ENCODE peak calls at places on chromosomes 6 and 20, in eight cellular contexts. P is bronchial epithelial cell; D is germinal center; C is erythroblast; Q is right lobe of liver; K is SW 1271; B is stimulated activated CD8-positive, alpha-beta memory T cell treated with anti-CD3 and anti-CD28 coated beads, Interleukin-15, amount 100 ng/mL, for 4 hours; L is NCI-H2081. G is an unnamed sample.

GRCh38 chr6:148307400-148307799 is 35.2 kb upstream of the SASH1 start:
- DNase-seq in Q (no peak), D (no peak), L (peak), C (no peak), K (no peak), B (no peak), P (peak), G (no peak)

GRCh38 chr20:4563534-4563933 is 158.2 kb upstream of the PRND start:
- DNase-seq in P (peak), K (no peak), D (no peak), Q (no peak), C (peak), B (no peak), L (no peak), G (peak)

GRCh38 chr6:151414641-151415260 is 23.4 kb upstream of the ZBTB2 start:
- DNase-seq in K (no peak), B (no peak), P (no peak), Q (no peak), C (no peak), L (no peak), D (no peak), G (no peak)

GRCh38 chr6:168197636-168198301 is 118.8 kb upstream of the FRMD1 start:
- DNase-seq in P (no peak), D (no peak), B (no peak), C (no peak), L (no peak), K (no peak), Q (no peak), G (no peak)

GRCh38 chr20:35801865-35802264 is 30.1 kb downstream of the PHF20 start:
- DNase-seq in B (no peak), C (no peak), Q (no peak), K (no peak), P (no peak), L (no peak), D (no peak), G (no peak)

GRCh38 chr6:125314019-125314581 is 12.3 kb upstream of the HDDC2 start:
- DNase-seq in P (peak), K (peak), D (peak), Q (peak), B (no peak), L (peak), C (peak), G (peak)

GRCh38 chr20:47544240-47544639 is 42.6 kb downstream of the NCOA3 start:
- DNase-seq in K (no peak), B (no peak), Q (no peak), L (no peak), P (peak), C (no peak), D (no peak), G (peak)

GRCh38 chr20:40607927-40608326 is 81.1 kb downstream of the MAFB start:
- DNase-seq in K (no peak), C (no peak), B (no peak), D (no peak), P (no peak), Q (no peak), L (no peak), G (no peak)

GRCh38 chr6:111804627-111805235 is 68.5 kb downstream of the FYN start:
- DNase-seq in C (peak), L (no peak), D (no peak), B (peak), P (no peak), Q (no peak), K (no peak), G (peak)

GRCh38 chr6:28941681-28942448 is 18.1 kb upstream of the TRIM27 start:
- DNase-seq in D (no peak), Q (no peak), K (no peak), C (peak), B (no peak), P (no peak), L (no peak), G (no peak)

GRCh38 chr20:56606174-56606945 is 22.7 kb upstream of the TFAP2C start:
- DNase-seq in Q (no peak), K (no peak), B (no peak), P (peak), C (no peak), D (no peak), L (no peak), G (no peak)

GRCh38 chr6:111604259-111605099 is 1.2 kb downstream of the TRAF3IP2 start:
- DNase-seq in K (no peak), P (peak), C (peak), Q (no peak), D (no peak), L (no peak), B (no peak), G (peak)

GRCh38 chr6:142478117-142478516 is 176.3 kb downstream of the ADGRG6 start:
- DNase-seq in D (no peak), B (no peak), L (no peak), Q (no peak), C (peak), K (peak), P (peak), G (peak)